ENCODE peak calls at places on chromosomes 3 and 15, in nine cellular contexts. O, F, K, L, D, J, T, H and Z are unnamed samples.

GRCh38 chr15:88610756-88611231 is 10.3 kb upstream of the AEN start:
- DNase-seq in T (no peak), J (no peak), L (no peak), H (peak), K (no peak), F (no peak), D (no peak), O (no peak), Z (no peak)

GRCh38 chr3:47594792-47595191 is 16.1 kb upstream of the CSPG5 start:
- DNase-seq in J (no peak), O (no peak), H (peak), K (no peak), L (no peak), D (no peak), F (no peak), T (no peak), Z (no peak)

GRCh38 chr3:94291686-94292085 is 228.8 kb downstream of the NSUN3 start:
- DNase-seq in J (no peak), D (no peak), K (no peak), F (no peak), T (no peak), L (no peak), H (no peak), O (no peak), Z (no peak)

GRCh38 chr3:137760341-137761098 is 3.6 kb upstream of the SOX14 start:
- DNase-seq in T (no peak), F (no peak), D (no peak), K (no peak), H (peak), L (peak), J (peak), O (no peak), Z (no peak)

GRCh38 chr3:100158877-100159563 is 44.7 kb upstream of the FILIP1L start:
- DNase-seq in J (no peak), K (no peak), D (no peak), H (no peak), O (no peak), F (no peak), T (no peak), L (no peak), Z (peak)

GRCh38 chr15:71945012-71945411 is 134.7 kb downstream of the NR2E3 start:
- DNase-seq in K (no peak), J (no peak), T (no peak), O (no peak), H (no peak), D (no peak), L (no peak), F (no peak), Z (no peak)

GRCh38 chr3:112810561-112810960 is 36.1 kb downstream of the CD200R1L start:
- DNase-seq in K (no peak), T (no peak), F (no peak), H (no peak), J (no peak), D (no peak), L (no peak), O (no peak), Z (no peak)

GRCh38 chr15:22888120-22888859 is 49.8 kb downstream of the NIPA2 start:
- DNase-seq in J (no peak), O (no peak), D (no peak), H (no peak), K (no peak), L (no peak), F (no peak), T (no peak), Z (peak)

GRCh38 chr3:188978772-188979171 is 193.0 kb upstream of the TPRG1 start:
- DNase-seq in H (peak), J (no peak), F (no peak), L (no peak), T (peak), D (no peak), K (no peak), O (no peak), Z (no peak)

GRCh38 chr3:116037954-116038911 is 407.1 kb downstream of the LSAMP start:
- DNase-seq in F (no peak), T (no peak), K (peak), O (no peak), J (no peak), L (no peak), D (no peak), H (no peak), Z (no peak)

GRCh38 chr15:39084683-39085530 is 496.0 kb upstream of the THBS1 start:
- DNase-seq in O (no peak), F (no peak), T (peak), H (no peak), J (no peak), D (peak), L (no peak), K (no peak), Z (no peak)

GRCh38 chr3:129745253-129745652 is 138.8 kb upstream of the PLXND1 start:
- DNase-seq in J (no peak), D (peak), L (no peak), F (no peak), O (no peak), K (no peak), H (peak), T (no peak), Z (no peak)

GRCh38 chr3:45642731-45643152 is 46.5 kb upstream of the SACM1L start:
- DNase-seq in K (no peak), L (no peak), F (no peak), T (no peak), H (peak), D (no peak), O (no peak), J (no peak), Z (peak)
- TF ChIP-seq POLR2AphosphoS5 in K (no peak), L (no peak), F (no peak), T (no peak), H (no peak), D (no peak), O (no peak), J (no peak), Z (no peak)

DNA sequence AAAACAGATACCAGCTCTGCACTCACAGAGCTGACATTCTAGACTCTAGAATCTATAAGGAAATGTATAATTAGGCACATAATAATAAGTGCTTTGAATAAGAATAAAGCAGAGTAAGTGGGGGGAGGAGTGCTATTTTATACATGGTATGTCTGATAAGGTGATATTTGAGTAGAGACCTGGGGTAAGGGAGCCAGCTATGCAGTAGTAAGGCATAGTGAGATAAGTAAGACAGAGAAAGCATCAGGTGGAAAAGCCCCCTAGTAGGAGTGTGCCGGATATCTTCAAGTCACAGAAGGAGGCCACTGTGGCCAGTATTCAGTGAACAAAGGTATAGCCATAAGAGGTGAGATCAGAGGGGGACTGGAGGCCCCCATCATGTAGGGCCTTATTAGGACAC is 3.0 kb downstream of the SS18L2 start:
- DNase-seq in T (no peak), F (no peak), H (no peak), J (no peak), L (no peak), D (no peak), O (no peak), K (no peak), Z (no peak)
- H3K4me3 ChIP-seq in T (no peak), F (no peak), H (peak), J (no peak), L (no peak), D (no peak), O (no peak), K (no peak), Z (no peak)

GRCh38 chr3:171374260-171374659 is 85.9 kb downstream of the TNIK start:
- DNase-seq in J (no peak), T (no peak), O (no peak), K (no peak), H (no peak), D (no peak), F (no peak), L (no peak), Z (peak)
- TF ChIP-seq POLR2AphosphoS5 in J (no peak), T (no peak), O (no peak), K (no peak), H (no peak), D (no peak), F (no peak), L (no peak), Z (peak)

GRCh38 chr3:16464499-16465150 is 48.9 kb downstream of the RFTN1 start:
- DNase-seq in T (no peak), J (no peak), K (no peak), D (no peak), F (no peak), O (no peak), H (no peak), L (no peak), Z (no peak)
- H3K4me3 ChIP-seq in T (no peak), J (no peak), K (no peak), D (no peak), F (no peak), O (no peak), H (no peak), L (no peak), Z (no peak)

DNA sequence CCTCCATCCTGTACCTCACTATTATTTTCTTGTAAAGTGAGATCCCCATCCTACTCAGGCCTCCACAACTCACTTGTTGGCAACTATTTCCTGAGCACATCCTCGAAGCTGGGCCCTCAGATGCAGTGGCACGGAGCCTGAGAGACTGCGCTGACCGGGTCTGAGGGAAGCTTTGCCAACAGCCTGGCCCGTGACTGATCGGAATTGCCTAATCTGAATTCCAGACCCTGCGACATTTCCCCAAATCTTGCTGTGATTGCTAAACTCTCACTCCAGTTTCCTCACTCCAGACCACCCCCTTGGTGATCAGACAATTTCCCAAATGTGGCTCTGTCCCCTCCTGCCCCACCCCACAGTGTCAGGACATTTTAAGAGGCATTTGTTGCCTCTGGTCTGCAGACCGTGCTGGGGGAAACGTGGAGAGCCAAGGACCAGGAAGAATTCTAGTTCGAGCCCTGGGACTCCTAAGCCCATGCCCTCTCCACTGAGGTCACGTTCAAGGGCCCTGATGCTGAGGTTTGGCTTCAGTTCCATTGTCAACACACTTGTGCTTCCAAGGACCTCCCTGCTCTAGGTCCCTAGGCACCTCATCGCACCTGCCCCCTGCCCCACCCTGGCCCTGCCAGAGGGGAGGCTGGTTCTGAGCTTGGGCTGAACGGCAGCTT is 22.8 kb downstream of the KLHL25 start:
- DNase-seq in J (no peak), K (no peak), H (no peak), L (no peak), F (no peak), T (no peak), D (peak), O (peak), Z (peak)
- TF ChIP-seq POLR2AphosphoS5 in J (no peak), K (no peak), H (no peak), L (no peak), F (no peak), T (no peak), D (no peak), O (peak), Z (no peak)

GRCh38 chr15:98896002-98896721 is 111.4 kb downstream of the PGPEP1L start:
- DNase-seq in K (no peak), O (no peak), F (no peak), T (no peak), H (no peak), L (no peak), J (no peak), D (no peak), Z (peak)

GRCh38 chr15:98898122-98898521 is 109.5 kb downstream of the PGPEP1L start:
- DNase-seq in T (no peak), D (no peak), L (no peak), J (no peak), H (no peak), F (no peak), O (no peak), K (no peak), Z (no peak)

GRCh38 chr15:98894312-98894711 is 113.3 kb downstream of the PGPEP1L start:
- DNase-seq in O (no peak), F (no peak), K (no peak), L (no peak), D (no peak), H (no peak), T (no peak), J (no peak), Z (no peak)

GRCh38 chr15:98899266-98900021 is 108.1 kb downstream of the PGPEP1L start:
- DNase-seq in L (no peak), F (no peak), K (no peak), T (no peak), J (no peak), H (no peak), D (no peak), O (no peak), Z (no peak)

DNA sequence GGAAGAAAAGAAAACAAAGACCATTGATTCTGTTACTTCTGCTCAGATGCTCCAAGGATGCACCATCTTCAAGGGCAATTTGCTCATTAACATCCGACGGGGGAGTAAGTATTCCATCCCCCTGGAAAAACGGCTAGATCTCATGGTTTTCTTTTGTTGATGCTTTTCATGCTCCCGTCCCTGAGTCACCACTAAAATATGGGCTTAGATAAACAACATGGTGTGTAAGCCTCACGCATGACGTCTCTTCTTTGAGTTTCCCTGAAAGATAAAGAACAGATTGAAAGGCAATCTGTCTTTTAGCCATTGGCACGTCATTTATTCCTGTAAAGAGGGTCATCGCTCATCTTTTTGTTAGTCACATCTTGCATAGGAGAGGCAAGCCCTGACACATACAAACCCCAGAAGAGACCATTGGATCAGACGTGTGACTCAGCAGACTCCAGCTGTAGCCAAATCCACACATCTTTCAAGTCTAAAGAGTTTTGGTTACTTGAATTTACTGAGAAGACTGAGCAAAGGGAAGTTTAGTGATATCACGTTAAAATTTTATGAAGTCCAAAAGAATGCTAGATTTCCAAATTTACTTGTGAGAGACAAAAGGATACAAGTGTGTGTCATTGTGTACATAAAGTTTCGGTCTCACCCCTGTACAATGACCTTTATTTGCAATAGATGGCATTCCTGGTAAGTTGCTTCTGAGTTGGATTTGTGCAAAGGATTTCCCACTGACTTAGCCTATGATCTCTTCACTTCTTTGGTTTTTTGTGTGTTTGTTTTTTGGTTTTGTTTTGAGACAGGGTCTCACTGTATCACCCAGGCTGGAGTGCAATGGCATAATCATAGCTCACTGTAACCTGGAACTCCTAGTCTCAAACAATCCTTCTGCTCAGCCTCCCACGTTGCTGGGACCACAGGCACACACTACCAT is 110.5 kb downstream of the PGPEP1L start:
- DNase-seq in T (peak), H (no peak), D (no peak), O (no peak), L (no peak), J (no peak), K (no peak), F (peak), Z (peak)
- H3K4me3 ChIP-seq in T (no peak), H (no peak), D (no peak), O (no peak), L (no peak), J (no peak), K (no peak), F (peak), Z (peak)

GRCh38 chr3:170356596-170357175 is 829 bp upstream of the SKIL start:
- DNase-seq in L (peak), O (peak), H (peak), K (no peak), T (peak), J (peak), D (peak), F (no peak), Z (peak)

GRCh38 chr3:170359178-170359704 is 1.7 kb downstream of the SKIL start:
- DNase-seq in F (no peak), O (no peak), D (no peak), K (no peak), T (no peak), L (no peak), J (peak), H (no peak), Z (no peak)

GRCh38 chr3:170355738-170356595 is 1.5 kb upstream of the SKIL start:
- DNase-seq in J (no peak), F (no peak), K (peak), O (peak), H (peak), D (peak), L (no peak), T (no peak), Z (peak)

GRCh38 chr3:170357920-170358854 is 672 bp downstream of the SKIL start:
- DNase-seq in J (peak), T (peak), F (no peak), D (peak), O (peak), L (peak), K (no peak), H (peak), Z (peak)

GRCh38 chr3:170357176-170357919 is at the start of gene SKIL:
- DNase-seq in L (peak), T (peak), D (peak), J (peak), F (peak), H (peak), K (peak), O (peak), Z (peak)
- TF ChIP-seq POLR2AphosphoS5 in L (peak), T (peak), D (peak), J (peak), F (peak), H (peak), K (peak), O (peak), Z (peak)

GRCh38 chr3:159169828-159170227 is 368.0 kb downstream of the MFSD1 start:
- DNase-seq in J (no peak), F (no peak), O (no peak), K (no peak), T (peak), D (no peak), L (no peak), H (no peak), Z (peak)
- H3K4me3 ChIP-seq in J (no peak), F (peak), O (no peak), K (no peak), T (no peak), D (no peak), L (no peak), H (no peak), Z (no peak)

GRCh38 chr15:63043391-63044076 is 987 bp downstream of the TPM1 start:
- DNase-seq in J (no peak), F (no peak), L (no peak), O (no peak), H (no peak), T (no peak), D (no peak), K (no peak), Z (peak)
- TF ChIP-seq POLR2AphosphoS5 in J (peak), F (no peak), L (peak), O (peak), H (no peak), T (no peak), D (no peak), K (no peak), Z (peak)

GRCh38 chr3:29291982-29292363 is 11.1 kb downstream of the RBMS3 start:
- DNase-seq in H (no peak), J (no peak), T (no peak), D (no peak), L (no peak), F (no peak), K (no peak), O (no peak), Z (no peak)

GRCh38 chr3:29285356-29286070 is 4.6 kb downstream of the RBMS3 start:
- DNase-seq in T (no peak), H (no peak), L (no peak), K (no peak), D (no peak), O (no peak), J (no peak), F (no peak), Z (peak)

GRCh38 chr3:29293371-29293770 is 12.5 kb downstream of the RBMS3 start:
- DNase-seq in O (no peak), L (no peak), D (no peak), H (no peak), K (no peak), J (no peak), T (no peak), F (no peak), Z (no peak)

GRCh38 chr3:29286841-29287240 is 6.0 kb downstream of the RBMS3 start:
- DNase-seq in D (no peak), T (no peak), H (no peak), F (no peak), L (no peak), O (no peak), K (no peak), J (no peak), Z (peak)

GRCh38 chr3:29291262-29291981 is 10.6 kb downstream of the RBMS3 start:
- DNase-seq in L (no peak), F (no peak), J (no peak), D (no peak), O (no peak), K (no peak), H (no peak), T (peak), Z (no peak)
- H3K4me3 ChIP-seq in L (no peak), F (no peak), J (no peak), D (no peak), O (no peak), K (no peak), H (no peak), T (no peak), Z (no peak)